ENCODE peak calls at places on chromosomes 12 and 14, in five cellular contexts. One of them, this sample, is unnamed.

GRCh38 chr12:88752183-88752582 is 171.9 kb upstream of the KITLG start:
- DNase-seq in HT1080: no peak
- DNase-seq in MCF 10A: no peak
- DNase-seq in NCI-H460: no peak
- DNase-seq in pancreas: no peak
- DNase-seq in this sample: no peak

GRCh38 chr12:30847259-30847658 is 79.3 kb upstream of the TSPAN11 start:
- DNase-seq in HT1080: peak; percentile 59
- DNase-seq in MCF 10A: peak; percentile 81
- DNase-seq in NCI-H460: peak; percentile 68
- DNase-seq in pancreas: no peak
- DNase-seq in this sample: peak; percentile 68

GRCh38 chr12:116338064-116338872 is 60.8 kb upstream of the MED13L start:
- DNase-seq in HT1080: no peak
- DNase-seq in MCF 10A: no peak
- DNase-seq in NCI-H460: no peak
- DNase-seq in pancreas: no peak
- DNase-seq in this sample: no peak

GRCh38 chr14:73250317-73250713 is 13.0 kb downstream of the PAPLN start:
- DNase-seq in HT1080: no peak
- DNase-seq in MCF 10A: no peak
- DNase-seq in NCI-H460: no peak
- DNase-seq in pancreas: no peak
- DNase-seq in this sample: no peak

GRCh38 chr12:4850857-4851380 is 58.8 kb upstream of the KCNA1 start:
- DNase-seq in HT1080: no peak
- DNase-seq in MCF 10A: no peak
- DNase-seq in NCI-H460: no peak
- DNase-seq in pancreas: no peak
- DNase-seq in this sample: no peak

GRCh38 chr14:71438684-71439083 is 493.5 kb upstream of the RGS6 start:
- DNase-seq in HT1080: no peak
- DNase-seq in MCF 10A: no peak
- DNase-seq in NCI-H460: no peak
- DNase-seq in pancreas: peak; percentile 22
- DNase-seq in this sample: peak; percentile 42

GRCh38 chr12:79115743-79116142 is 251.2 kb downstream of the SYT1 start:
- DNase-seq in HT1080: no peak
- DNase-seq in MCF 10A: no peak
- DNase-seq in NCI-H460: no peak
- DNase-seq in pancreas: no peak
- DNase-seq in this sample: no peak

GRCh38 chr14:52043690-52044089 is 25.2 kb downstream of the NID2 start:
- DNase-seq in HT1080: peak; percentile 43
- DNase-seq in MCF 10A: peak; percentile 59
- DNase-seq in NCI-H460: peak; percentile 60
- DNase-seq in pancreas: peak; percentile 26
- DNase-seq in this sample: peak; percentile 40

GRCh38 chr14:47240755-47241437 is 434.5 kb downstream of the MDGA2 start:
- DNase-seq in HT1080: no peak
- DNase-seq in MCF 10A: no peak
- DNase-seq in NCI-H460: no peak
- DNase-seq in pancreas: no peak
- DNase-seq in this sample: no peak

GRCh38 chr12:87467893-87468292 is 561.3 kb downstream of the C12orf50 start:
- DNase-seq in HT1080: peak; percentile 5
- DNase-seq in MCF 10A: no peak
- DNase-seq in NCI-H460: no peak
- DNase-seq in pancreas: no peak
- DNase-seq in this sample: no peak

GRCh38 chr12:98416845-98417244 is 98.5 kb upstream of the TMPO start:
- DNase-seq in HT1080: no peak
- DNase-seq in MCF 10A: peak; percentile 66
- DNase-seq in NCI-H460: no peak
- DNase-seq in pancreas: no peak
- DNase-seq in this sample: peak; percentile 59

GRCh38 chr14:70168401-70168800 is 20.4 kb downstream of the SLC8A3 start:
- DNase-seq in HT1080: no peak
- DNase-seq in MCF 10A: no peak
- DNase-seq in NCI-H460: no peak
- DNase-seq in pancreas: no peak
- DNase-seq in this sample: no peak

GRCh38 chr12:121538699-121539061 is 42.1 kb downstream of the KDM2B start:
- DNase-seq in HT1080: peak; percentile 29
- DNase-seq in MCF 10A: peak; percentile 27
- DNase-seq in NCI-H460: no peak
- DNase-seq in pancreas: no peak
- DNase-seq in this sample: peak; percentile 56

GRCh38 chr12:71935594-71935993 is 3.1 kb upstream of the TPH2 start:
- DNase-seq in HT1080: peak; percentile 42
- DNase-seq in MCF 10A: peak; percentile 20
- DNase-seq in NCI-H460: no peak
- DNase-seq in pancreas: no peak
- DNase-seq in this sample: peak; percentile 58

GRCh38 chr14:101632520-101632919 is 71.2 kb downstream of the DIO3 start:
- DNase-seq in HT1080: no peak
- DNase-seq in MCF 10A: no peak
- DNase-seq in NCI-H460: no peak
- DNase-seq in pancreas: no peak
- DNase-seq in this sample: no peak

GRCh38 chr12:72281145-72281544 is 9.0 kb downstream of the TRHDE start:
- DNase-seq in HT1080: peak; percentile 45
- DNase-seq in MCF 10A: no peak
- DNase-seq in NCI-H460: no peak
- DNase-seq in pancreas: no peak
- DNase-seq in this sample: peak; percentile 78

GRCh38 chr14:94373708-94374107 is 14.7 kb downstream of the SERPINA1 start:
- DNase-seq in HT1080: peak; percentile 98
- DNase-seq in MCF 10A: peak; percentile 96
- DNase-seq in NCI-H460: no peak
- DNase-seq in pancreas: no peak
- DNase-seq in this sample: peak; percentile 88

GRCh38 chr12:116276433-116277216 is 868 bp downstream of the MED13L start:
- DNase-seq in HT1080: peak; percentile 41
- DNase-seq in MCF 10A: peak; percentile 76
- DNase-seq in NCI-H460: peak; percentile 46
- DNase-seq in pancreas: peak; percentile 82
- DNase-seq in this sample: peak; percentile 73

GRCh38 chr14:64628940-64629403 is 75.3 kb upstream of the PLEKHG3 start:
- DNase-seq in HT1080: peak; percentile 81
- DNase-seq in MCF 10A: peak; percentile 26
- DNase-seq in NCI-H460: no peak
- DNase-seq in pancreas: no peak
- DNase-seq in this sample: peak; percentile 85

GRCh38 chr12:116794725-116795124 is 56.6 kb downstream of the RNFT2 start:
- DNase-seq in HT1080: no peak
- DNase-seq in MCF 10A: no peak
- DNase-seq in NCI-H460: no peak
- DNase-seq in pancreas: no peak
- DNase-seq in this sample: no peak

GRCh38 chr14:73723799-73724621 is 9.8 kb upstream of the PNMA1 start:
- DNase-seq in HT1080: peak; percentile 91
- DNase-seq in MCF 10A: peak; percentile 97
- DNase-seq in NCI-H460: peak; percentile 98
- DNase-seq in pancreas: no peak
- DNase-seq in this sample: peak; percentile 96

GRCh38 chr12:28172434-28173030 is 17.7 kb upstream of the CCDC91 start:
- DNase-seq in HT1080: peak; percentile 63
- DNase-seq in MCF 10A: peak; percentile 78
- DNase-seq in NCI-H460: peak; percentile 55
- DNase-seq in pancreas: no peak
- DNase-seq in this sample: peak; percentile 73

This sample was measured in M059J.